ENCODE peak calls at places on chromosome 7, in seven cellular contexts. G, J, A, K, O, N and U are unnamed samples.
A peak's percentile ranks its signal among the peaks of the same experiment; 100 is the strongest.

GRCh38 chr7:20440472-20441105 is 109.9 kb downstream of the ITGB8 start:
- DNase-seq in G (no peak), J (no peak), O (no peak), A (no peak), K (peak; percentile 87), N (peak; percentile 61), U (no peak)

GRCh38 chr7:27329917-27330316 is 87.3 kb downstream of the EVX1 start:
- DNase-seq in N (no peak), K (peak; percentile 28), O (no peak), G (no peak), A (no peak), J (no peak), U (no peak)

GRCh38 chr7:81908220-81908619 is 138.4 kb upstream of the HGF start:
- DNase-seq in N (no peak), K (no peak), G (no peak), A (no peak), J (no peak), O (no peak), U (no peak)

GRCh38 chr7:135249901-135250300 is 16.3 kb downstream of the STRA8 start:
- DNase-seq in G (no peak), K (no peak), J (no peak), N (no peak), A (no peak), O (no peak), U (peak; percentile 33)

GRCh38 chr7:16086743-16087142 is 334.6 kb downstream of the CRPPA start:
- DNase-seq in A (no peak), K (no peak), N (no peak), J (no peak), O (no peak), G (no peak), U (no peak)

GRCh38 chr7:54841772-54842707 is 83.0 kb upstream of the SEC61G start:
- DNase-seq in A (peak; percentile 57), N (peak; percentile 58), K (peak; percentile 66), J (no peak), O (peak; percentile 42), G (no peak), U (no peak)

GRCh38 chr7:28130277-28130676 is 50.3 kb downstream of the JAZF1 start:
- DNase-seq in N (no peak), K (no peak), O (no peak), A (no peak), G (no peak), J (no peak), U (no peak)

GRCh38 chr7:150410131-150410530 is 31.0 kb downstream of the ZNF775 start:
- DNase-seq in N (no peak), A (no peak), K (no peak), G (no peak), J (no peak), O (peak; percentile 18), U (no peak)

GRCh38 chr7:131546583-131547111 is 9.8 kb downstream of the PODXL start:
- DNase-seq in O (no peak), J (no peak), A (no peak), K (peak; percentile 95), N (no peak), G (no peak), U (no peak)

GRCh38 chr7:157496426-157497275 is 159.8 kb downstream of the DNAJB6 start:
- DNase-seq in J (no peak), G (no peak), N (peak; percentile 26), A (no peak), K (no peak), O (no peak), U (peak; percentile 54)
- H3K27me3 ChIP-seq in J (no peaks in the 10 kb centered on the region), G (no peaks in the 10 kb centered on the region), N (no peaks in the 10 kb centered on the region), A (peaks cover 5% of the 10 kb centered on the region), K (no peaks in the 10 kb centered on the region), O (no peaks in the 10 kb centered on the region), U (no peaks in the 10 kb centered on the region)

GRCh38 chr7:106418526-106418925 is 133.7 kb upstream of the NAMPT start:
- DNase-seq in A (no peak), G (no peak), K (no peak), O (no peak), N (no peak), J (no peak), U (no peak)
- H3K27ac ChIP-seq in A (peak overlapping the region; percentile 93), G (no peak overlapping the region), K (no peak overlapping the region), O (no peak overlapping the region), N (no peak overlapping the region), J (no peak overlapping the region), U (peak overlapping the region; percentile 48)

DNA sequence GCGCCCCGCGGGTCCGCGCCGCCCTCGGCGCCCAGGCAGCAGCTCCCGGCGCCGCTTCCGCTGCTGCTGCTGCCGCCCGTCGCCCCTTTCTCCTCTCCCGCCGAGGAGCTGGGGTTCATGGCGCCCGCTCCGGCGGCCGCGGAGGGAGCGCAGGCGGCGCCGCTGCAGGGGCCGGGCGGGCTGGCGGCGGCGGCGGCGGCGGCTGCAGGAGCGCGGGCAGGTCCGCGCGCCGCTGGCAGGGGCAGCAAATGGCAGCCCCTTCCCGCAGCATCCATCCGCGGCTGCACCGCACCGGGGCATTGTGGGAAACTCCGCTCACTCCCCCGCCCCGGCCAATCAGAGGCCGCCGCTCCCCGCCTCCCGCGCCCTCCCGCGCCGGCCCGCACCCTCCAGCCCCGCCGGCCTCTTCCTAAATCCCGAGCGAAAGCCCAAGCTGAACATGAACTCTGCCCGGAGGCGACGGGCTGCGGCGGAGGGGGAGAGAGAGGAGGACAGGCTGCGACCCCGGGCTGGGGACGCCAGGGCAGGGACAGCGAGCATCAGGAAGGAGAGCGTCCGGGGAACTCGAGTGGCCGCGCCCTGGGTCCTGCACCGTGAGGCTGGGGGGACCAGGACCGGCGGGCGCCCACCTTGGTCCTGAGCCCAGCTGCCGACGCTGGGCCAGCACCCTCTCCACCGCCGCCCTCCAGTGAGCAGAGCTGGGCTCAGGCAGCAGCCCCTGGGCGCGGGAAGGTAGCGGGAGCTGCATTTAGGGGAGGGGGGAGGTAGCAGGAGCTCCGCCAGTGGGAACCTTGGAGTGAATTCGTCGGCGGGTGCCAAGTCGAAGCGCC is at the start of gene DGKI:
- DNase-seq in J (no peak), A (no peak), N (no peak), O (peak; percentile 22), K (peak; percentile 77), G (no peak), U (peak; percentile 63)
- H3K27me3 ChIP-seq in J (no peaks in the 10 kb centered on the region), A (peaks cover 34% of the 10 kb centered on the region), N (peaks cover 8% of the 10 kb centered on the region), O (peaks cover 24% of the 10 kb centered on the region), K (peaks cover 55% of the 10 kb centered on the region), G (peaks cover 73% of the 10 kb centered on the region), U (peaks cover 36% of the 10 kb centered on the region)

GRCh38 chr7:142248-142955 is 50.0 kb upstream of the FAM20C start:
- DNase-seq in K (no peak), G (no peak), N (peak; percentile 84), J (peak; percentile 94), A (peak; percentile 69), O (peak; percentile 95), U (peak; percentile 62)
- H3K27ac ChIP-seq in K (peak overlapping the region; percentile 19), G (no peak overlapping the region), N (no peak overlapping the region), J (peak overlapping the region; percentile 75), A (peak overlapping the region; percentile 52), O (peak overlapping the region; percentile 55), U (peak overlapping the region; percentile 60)

GRCh38 chr7:127616709-127617108 is 1.2 kb downstream of the PAX4 start:
- DNase-seq in N (no peak), J (no peak), K (no peak), O (no peak), A (no peak), G (no peak), U (no peak)

GRCh38 chr7:127618775-127619174 is 833 bp upstream of the PAX4 start:
- DNase-seq in J (no peak), K (no peak), G (no peak), N (no peak), A (no peak), O (no peak), U (no peak)

GRCh38 chr7:127620406-127621233 is 2.7 kb upstream of the PAX4 start:
- DNase-seq in K (peak; percentile 80), J (no peak), N (no peak), A (no peak), G (no peak), O (no peak), U (no peak)

GRCh38 chr7:127619681-127620405 is 1.9 kb upstream of the PAX4 start:
- DNase-seq in O (no peak), A (no peak), G (peak; percentile 18), J (no peak), N (no peak), K (peak; percentile 89), U (no peak)

GRCh38 chr7:127618042-127618441 is at the start of gene PAX4:
- DNase-seq in A (no peak), K (no peak), G (no peak), O (no peak), J (no peak), N (no peak), U (no peak)
- H3K27me3 ChIP-seq in A (peaks cover 97% of the 10 kb centered on the region), K (peaks cover 65% of the 10 kb centered on the region), G (peaks cover 80% of the 10 kb centered on the region), O (peaks cover 10% of the 10 kb centered on the region), J (no peaks in the 10 kb centered on the region), N (no peaks in the 10 kb centered on the region), U (peaks cover 43% of the 10 kb centered on the region)

DNA sequence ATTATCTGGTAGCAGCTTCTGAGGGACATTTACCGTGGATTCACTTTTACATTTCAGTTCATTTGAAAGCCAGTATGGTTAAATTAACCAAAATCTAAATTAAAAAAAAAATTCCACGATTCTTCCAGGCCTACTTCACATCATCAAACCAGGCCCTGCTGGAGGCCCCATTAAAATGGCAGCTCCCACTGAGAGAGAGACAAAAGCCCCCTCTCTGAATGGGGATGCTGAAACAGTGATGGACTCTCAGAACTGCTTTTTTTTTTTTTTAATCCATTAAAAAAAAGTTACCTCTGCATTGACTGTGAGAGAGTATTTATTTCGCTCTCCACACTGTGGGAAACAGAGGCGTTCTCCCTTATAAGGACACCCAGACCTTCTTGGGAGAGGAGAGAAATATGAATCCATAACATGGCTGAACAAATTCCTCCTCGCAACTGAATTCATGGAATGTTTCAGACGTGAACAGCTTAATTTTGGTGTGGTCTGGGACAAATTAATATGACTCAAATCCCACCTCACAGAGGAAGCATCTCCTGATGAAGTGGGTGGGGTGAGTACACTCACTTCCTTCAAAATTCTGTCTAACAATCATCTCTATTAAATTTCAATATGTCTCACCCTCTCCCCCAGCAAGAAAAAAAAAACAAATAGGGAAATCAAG is 73.5 kb downstream of the SAMD9 start:
- DNase-seq in K (peak; percentile 61), A (no peak), G (peak; percentile 92), O (no peak), J (no peak), N (no peak), U (no peak)
- H3K27ac ChIP-seq in K (no peak overlapping the region), A (no peak overlapping the region), G (peak overlapping the region; percentile 96), O (no peak overlapping the region), J (no peak overlapping the region), N (no peak overlapping the region), U (no peak overlapping the region)

GRCh38 chr7:155450828-155451521 is 7.0 kb upstream of the EN2 start:
- DNase-seq in G (no peak), J (no peak), A (no peak), O (no peak), K (peak; percentile 42), N (no peak), U (no peak)

GRCh38 chr7:155451522-155452239 is 6.2 kb upstream of the EN2 start:
- DNase-seq in G (no peak), A (no peak), N (no peak), J (no peak), K (no peak), O (no peak), U (no peak)

GRCh38 chr7:155449008-155449879 is 8.7 kb upstream of the EN2 start:
- DNase-seq in K (peak; percentile 72), O (no peak), J (no peak), A (no peak), G (no peak), N (no peak), U (peak; percentile 41)

GRCh38 chr7:155449880-155450557 is 7.9 kb upstream of the EN2 start:
- DNase-seq in O (no peak), N (no peak), K (peak; percentile 65), G (no peak), J (no peak), A (no peak), U (peak; percentile 50)

GRCh38 chr7:155450558-155450827 is 7.4 kb upstream of the EN2 start:
- DNase-seq in N (no peak), J (no peak), G (no peak), O (no peak), K (no peak), A (no peak), U (no peak)
- H3K27me3 ChIP-seq in N (peaks cover 72% of the 10 kb centered on the region), J (peaks cover 6% of the 10 kb centered on the region), G (peaks cover 92% of the 10 kb centered on the region), O (peaks cover 91% of the 10 kb centered on the region), K (peaks cover 100% of the 10 kb centered on the region), A (peaks cover 96% of the 10 kb centered on the region), U (peaks cover 86% of the 10 kb centered on the region)